ENCODE peak calls at places on chromosomes 4 and X, in eight cellular contexts. One of them, this sample, is unnamed.
A peak's percentile ranks its signal among the peaks of the same experiment; 100 is the strongest.

GRCh38 chrX:25851141-25851540 is 287.0 kb upstream of the MAGEB18 start:
- DNase-seq in tibial nerve: no peak
- DNase-seq in endodermal cell: no peak
- DNase-seq in upper lobe of right lung: no peak
- DNase-seq in WERI-Rb-1: no peak
- DNase-seq in adrenal gland: no peak
- DNase-seq in astrocyte: no peak
- DNase-seq in endothelial cell of umbilical vein: no peak
- DNase-seq in this sample: no peak

GRCh38 chr4:76897522-76898384 is at the start of gene SOWAHB:
- DNase-seq in tibial nerve: no peak
- DNase-seq in endodermal cell: peak; percentile 91
- DNase-seq in upper lobe of right lung: peak; percentile 93
- DNase-seq in WERI-Rb-1: peak; percentile 33
- DNase-seq in adrenal gland: peak; percentile 45
- DNase-seq in astrocyte: no peak
- DNase-seq in endothelial cell of umbilical vein: peak; percentile 12
- DNase-seq in this sample: no peak

GRCh38 chr4:10083331-10083769 is 33.2 kb downstream of the WDR1 start:
- DNase-seq in tibial nerve: no peak
- DNase-seq in endodermal cell: no peak
- DNase-seq in upper lobe of right lung: peak; percentile 33
- DNase-seq in WERI-Rb-1: no peak
- DNase-seq in adrenal gland: peak; percentile 8
- DNase-seq in astrocyte: no peak
- DNase-seq in endothelial cell of umbilical vein: no peak
- DNase-seq in this sample: no peak

GRCh38 chrX:70452143-70452733 is 7.6 kb downstream of the DLG3 start:
- DNase-seq in tibial nerve: peak; percentile 44
- DNase-seq in endodermal cell: peak; percentile 83
- DNase-seq in upper lobe of right lung: peak; percentile 73
- DNase-seq in WERI-Rb-1: peak; percentile 62
- DNase-seq in adrenal gland: peak; percentile 46
- DNase-seq in astrocyte: no peak
- DNase-seq in endothelial cell of umbilical vein: peak; percentile 39
- DNase-seq in this sample: peak; percentile 57

GRCh38 chr4:87353592-87353991 is 30.9 kb upstream of the HSD17B13 start:
- DNase-seq in tibial nerve: peak; percentile 48
- DNase-seq in endodermal cell: peak; percentile 81
- DNase-seq in upper lobe of right lung: no peak
- DNase-seq in WERI-Rb-1: peak; percentile 46
- DNase-seq in adrenal gland: peak; percentile 59
- DNase-seq in astrocyte: no peak
- DNase-seq in endothelial cell of umbilical vein: peak; percentile 67
- DNase-seq in this sample: peak; percentile 39

GRCh38 chr4:149980941-149981340 is 97.3 kb upstream of the DCLK2 start:
- DNase-seq in tibial nerve: peak; percentile 38
- DNase-seq in endodermal cell: peak; percentile 78
- DNase-seq in upper lobe of right lung: no peak
- DNase-seq in WERI-Rb-1: peak; percentile 56
- DNase-seq in adrenal gland: peak; percentile 57
- DNase-seq in astrocyte: peak; percentile 44
- DNase-seq in endothelial cell of umbilical vein: peak; percentile 75
- DNase-seq in this sample: peak; percentile 73

GRCh38 chr4:106063009-106063408 is 167.7 kb downstream of the NPNT start:
- DNase-seq in tibial nerve: no peak
- DNase-seq in endodermal cell: no peak
- DNase-seq in upper lobe of right lung: no peak
- DNase-seq in WERI-Rb-1: no peak
- DNase-seq in adrenal gland: no peak
- DNase-seq in astrocyte: peak; percentile 72
- DNase-seq in endothelial cell of umbilical vein: peak; percentile 36
- DNase-seq in this sample: no peak

GRCh38 chr4:16626945-16627344 is 271.5 kb downstream of the LDB2 start:
- DNase-seq in tibial nerve: peak; percentile 65
- DNase-seq in endodermal cell: no peak
- DNase-seq in upper lobe of right lung: no peak
- DNase-seq in WERI-Rb-1: no peak
- DNase-seq in adrenal gland: peak; percentile 32
- DNase-seq in astrocyte: peak; percentile 97
- DNase-seq in endothelial cell of umbilical vein: peak; percentile 59
- DNase-seq in this sample: peak; percentile 68

GRCh38 chr4:160247091-160247656 is 1144.3 kb downstream of the RAPGEF2 start:
- DNase-seq in tibial nerve: no peak
- DNase-seq in endodermal cell: no peak
- DNase-seq in upper lobe of right lung: no peak
- DNase-seq in WERI-Rb-1: no peak
- DNase-seq in adrenal gland: no peak
- DNase-seq in astrocyte: no peak
- DNase-seq in endothelial cell of umbilical vein: no peak
- DNase-seq in this sample: no peak

GRCh38 chr4:4639370-4639769 is 97.5 kb upstream of the STX18 start:
- DNase-seq in tibial nerve: no peak
- DNase-seq in endodermal cell: no peak
- DNase-seq in upper lobe of right lung: no peak
- DNase-seq in WERI-Rb-1: no peak
- DNase-seq in adrenal gland: no peak
- DNase-seq in astrocyte: no peak
- DNase-seq in endothelial cell of umbilical vein: no peak
- DNase-seq in this sample: no peak

GRCh38 chr4:158758142-158758541 is 10.7 kb upstream of the FNIP2 start:
- DNase-seq in tibial nerve: no peak
- DNase-seq in endodermal cell: no peak
- DNase-seq in upper lobe of right lung: no peak
- DNase-seq in WERI-Rb-1: no peak
- DNase-seq in adrenal gland: no peak
- DNase-seq in astrocyte: peak; percentile 91
- DNase-seq in endothelial cell of umbilical vein: no peak
- DNase-seq in this sample: no peak

GRCh38 chr4:142356118-142356759 is 489.9 kb downstream of the INPP4B start:
- DNase-seq in tibial nerve: no peak
- DNase-seq in endodermal cell: no peak
- DNase-seq in upper lobe of right lung: no peak
- DNase-seq in WERI-Rb-1: no peak
- DNase-seq in adrenal gland: no peak
- DNase-seq in astrocyte: no peak
- DNase-seq in endothelial cell of umbilical vein: no peak
- DNase-seq in this sample: no peak
- TF ChIP-seq CTCF in tibial nerve: no peak
- TF ChIP-seq CTCF in endodermal cell: no peak
- TF ChIP-seq CTCF in upper lobe of right lung: no peak
- TF ChIP-seq CTCF in WERI-Rb-1: no peak
- TF ChIP-seq CTCF in adrenal gland: no peak
- TF ChIP-seq CTCF in astrocyte: no peak
- TF ChIP-seq CTCF in endothelial cell of umbilical vein: no peak
- TF ChIP-seq CTCF in this sample: no peak

GRCh38 chr4:56424697-56425514 is 10.5 kb downstream of the PPAT start:
- DNase-seq in tibial nerve: peak; percentile 74
- DNase-seq in endodermal cell: no peak
- DNase-seq in upper lobe of right lung: no peak
- DNase-seq in WERI-Rb-1: no peak
- DNase-seq in adrenal gland: peak; percentile 31
- DNase-seq in astrocyte: no peak
- DNase-seq in endothelial cell of umbilical vein: peak; percentile 61
- DNase-seq in this sample: peak; percentile 29
- H3K27ac ChIP-seq in tibial nerve: no peak overlapping the region
- H3K27ac ChIP-seq in endodermal cell: no peak overlapping the region
- H3K27ac ChIP-seq in upper lobe of right lung: no peak overlapping the region
- H3K27ac ChIP-seq in WERI-Rb-1: no peak overlapping the region
- H3K27ac ChIP-seq in adrenal gland: no peak overlapping the region
- H3K27ac ChIP-seq in astrocyte: no peak overlapping the region
- H3K27ac ChIP-seq in endothelial cell of umbilical vein: no peak overlapping the region
- H3K27ac ChIP-seq in this sample: no peak overlapping the region

DNA sequence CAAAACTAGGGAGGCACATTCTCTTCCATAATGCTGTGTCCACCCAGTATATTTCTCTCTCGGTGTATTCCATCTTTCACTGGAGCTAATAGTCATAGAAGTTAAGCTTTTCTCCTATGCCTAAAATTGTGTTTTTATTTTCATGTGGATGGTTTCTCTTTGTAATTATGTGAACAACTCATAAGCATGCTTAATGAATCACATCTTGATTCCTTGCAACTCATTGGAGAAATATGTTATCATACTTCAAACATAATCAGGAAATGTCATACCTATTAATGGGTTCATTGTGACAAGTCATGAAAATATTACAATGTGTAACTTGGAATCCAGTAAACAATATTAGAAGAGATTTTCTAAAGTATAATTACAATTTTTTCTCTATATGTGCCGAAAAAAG is 186.3 kb downstream of the SLC7A11 start:
- DNase-seq in tibial nerve: no peak
- DNase-seq in endodermal cell: no peak
- DNase-seq in upper lobe of right lung: no peak
- DNase-seq in WERI-Rb-1: no peak
- DNase-seq in adrenal gland: no peak
- DNase-seq in astrocyte: peak; percentile 61
- DNase-seq in endothelial cell of umbilical vein: peak; percentile 73
- DNase-seq in this sample: no peak
- H3K4me3 ChIP-seq in tibial nerve: no peak overlapping the region
- H3K4me3 ChIP-seq in endodermal cell: no peak overlapping the region
- H3K4me3 ChIP-seq in upper lobe of right lung: no peak overlapping the region
- H3K4me3 ChIP-seq in WERI-Rb-1: no peak overlapping the region
- H3K4me3 ChIP-seq in adrenal gland: no peak overlapping the region
- H3K4me3 ChIP-seq in astrocyte: peak overlapping the region; percentile 16
- H3K4me3 ChIP-seq in endothelial cell of umbilical vein: no peak overlapping the region
- H3K4me3 ChIP-seq in this sample: no peak overlapping the region

GRCh38 chrX:78330540-78330939 is 3.1 kb upstream of the CYSLTR1 start:
- DNase-seq in tibial nerve: no peak
- DNase-seq in endodermal cell: no peak
- DNase-seq in upper lobe of right lung: no peak
- DNase-seq in WERI-Rb-1: no peak
- DNase-seq in adrenal gland: no peak
- DNase-seq in astrocyte: no peak
- DNase-seq in endothelial cell of umbilical vein: no peak
- DNase-seq in this sample: no peak
- TF ChIP-seq CTCF in tibial nerve: no peak
- TF ChIP-seq CTCF in endodermal cell: no peak
- TF ChIP-seq CTCF in upper lobe of right lung: no peak
- TF ChIP-seq CTCF in WERI-Rb-1: no peak
- TF ChIP-seq CTCF in adrenal gland: no peak
- TF ChIP-seq CTCF in astrocyte: no peak
- TF ChIP-seq CTCF in endothelial cell of umbilical vein: no peak
- TF ChIP-seq CTCF in this sample: no peak